ENCODE peak calls at places on chromosomes 5 and 9, in six cellular contexts. W is CD4-positive, CD25-positive, alpha-beta regulatory T cell; P is mesendoderm; Z is CD8-positive, alpha-beta T cell; Y is PC-3; I is iPS DF 6.9. H is an unnamed sample.

GRCh38 chr5:112636751-112637150 is 100.9 kb upstream of the APC start:
- DNase-seq in W (no peak), P (no peak), Z (no peak), Y (no peak), I (no peak), H (no peak)

GRCh38 chr9:112731971-112732370 is 14.1 kb upstream of the INIP start:
- DNase-seq in W (no peak), P (no peak), Z (no peak), Y (no peak), I (no peak), H (no peak)

GRCh38 chr5:102668220-102668930 is 86.7 kb upstream of the PAM start:
- DNase-seq in W (no peak), P (peak; percentile 34), Z (no peak), Y (peak; percentile 71), I (no peak), H (no peak)

GRCh38 chr5:37721447-37721871 is 118.4 kb downstream of the GDNF start:
- DNase-seq in W (no peak), P (no peak), Z (no peak), Y (no peak), I (no peak), H (no peak)

GRCh38 chr5:167511-167910 is 23.8 kb upstream of the LRRC14B start:
- DNase-seq in W (no peak), P (no peak), Z (no peak), Y (no peak), I (no peak), H (no peak)

GRCh38 chr5:132253008-132253441 is 4.5 kb upstream of the PDLIM4 start:
- DNase-seq in W (no peak), P (no peak), Z (no peak), Y (no peak), I (no peak), H (no peak)

GRCh38 chr5:74578356-74579044 is 62.0 kb downstream of the ENC1 start:
- DNase-seq in W (no peak), P (no peak), Z (no peak), Y (no peak), I (no peak), H (no peak)

GRCh38 chr9:31597977-31598376 is 786.5 kb upstream of the ACO1 start:
- DNase-seq in W (peak; percentile 45), P (peak; percentile 17), Z (no peak), Y (peak; percentile 48), I (no peak), H (no peak)

GRCh38 chr5:112183103-112183634 is 235.9 kb downstream of the EPB41L4A start:
- DNase-seq in W (no peak), P (peak; percentile 89), Z (no peak), Y (peak; percentile 23), I (no peak), H (no peak)

GRCh38 chr5:131206772-131207171 is 36.0 kb downstream of the LYRM7 start:
- DNase-seq in W (no peak), P (peak; percentile 32), Z (no peak), Y (no peak), I (no peak), H (no peak)

GRCh38 chr5:149828161-149829011 is 98.3 kb downstream of the PPARGC1B start:
- DNase-seq in W (peak; percentile 72), P (peak; percentile 98), Z (peak; percentile 65), Y (peak; percentile 97), I (peak; percentile 84), H (peak; percentile 80)

GRCh38 chr5:62112689-62113220 is 193.3 kb upstream of the KIF2A start:
- DNase-seq in W (no peak), P (no peak), Z (no peak), Y (no peak), I (no peak), H (no peak)

GRCh38 chr9:135138078-135138855 is 50.8 kb downstream of the OLFM1 start:
- DNase-seq in W (no peak), P (peak; percentile 27), Z (no peak), Y (no peak), I (no peak), H (no peak)

GRCh38 chr5:15391648-15392392 is 108.2 kb upstream of the FBXL7 start:
- DNase-seq in W (no peak), P (peak; percentile 17), Z (no peak), Y (no peak), I (no peak), H (no peak)

GRCh38 chr9:130243015-130243881 is 22.3 kb upstream of the HMCN2 start:
- DNase-seq in W (peak; percentile 81), P (peak; percentile 93), Z (peak; percentile 61), Y (peak; percentile 65), I (no peak), H (peak; percentile 71)

GRCh38 chr9:77952641-77953341 is 78.8 kb downstream of the GNAQ start:
- DNase-seq in W (no peak), P (no peak), Z (no peak), Y (peak; percentile 39), I (no peak), H (no peak)

GRCh38 chr5:123303802-123304201 is 119.4 kb downstream of the CEP120 start:
- DNase-seq in W (no peak), P (peak; percentile 70), Z (no peak), Y (no peak), I (no peak), H (no peak)

GRCh38 chr9:97980918-97981827 is 2.0 kb upstream of the ANP32B start:
- DNase-seq in W (no peak), P (peak; percentile 19), Z (no peak), Y (no peak), I (no peak), H (peak; percentile 82)

GRCh38 chr5:138724470-138725146 is 28.6 kb upstream of the CTNNA1 start:
- DNase-seq in W (no peak), P (peak; percentile 72), Z (no peak), Y (no peak), I (no peak), H (no peak)

GRCh38 chr9:116318463-116319271 is 165.1 kb downstream of the PAPPA start:
- DNase-seq in W (no peak), P (peak; percentile 71), Z (no peak), Y (no peak), I (no peak), H (peak; percentile 11)

GRCh38 chr5:6708814-6709213 is 4.4 kb upstream of the TENT4A start:
- DNase-seq in W (no peak), P (no peak), Z (no peak), Y (no peak), I (no peak), H (no peak)

GRCh38 chr9:32671333-32671732 is 35.9 kb upstream of the TAF1L start:
- DNase-seq in W (no peak), P (peak; percentile 2), Z (no peak), Y (no peak), I (no peak), H (no peak)

GRCh38 chr5:154308457-154309360 is 118.2 kb downstream of the GALNT10 start:
- DNase-seq in W (no peak), P (no peak), Z (no peak), Y (peak; percentile 81), I (no peak), H (no peak)

GRCh38 chr9:129994947-129995346 is 48.0 kb downstream of the FNBP1 start:
- DNase-seq in W (no peak), P (no peak), Z (no peak), Y (no peak), I (no peak), H (no peak)

GRCh38 chr5:95842955-95843544 is 20.5 kb upstream of the GLRX start:
- DNase-seq in W (peak; percentile 49), P (peak; percentile 90), Z (peak; percentile 30), Y (peak; percentile 62), I (no peak), H (no peak)

GRCh38 chr9:94864862-94865435 is 138.4 kb downstream of the AOPEP start:
- DNase-seq in W (no peak), P (no peak), Z (no peak), Y (no peak), I (no peak), H (no peak)
- H3K4me1 ChIP-seq in W (peaks cover 30% of the 10 kb centered on the region), P (peaks cover 5% of the 10 kb centered on the region), Z (peaks cover 34% of the 10 kb centered on the region), Y (peaks cover 57% of the 10 kb centered on the region), I (no peaks in the 10 kb centered on the region), H (peaks cover 42% of the 10 kb centered on the region)

GRCh38 chr5:107469064-107469463 is 201.7 kb downstream of the EFNA5 start:
- DNase-seq in W (no peak), P (no peak), Z (no peak), Y (no peak), I (no peak), H (no peak)

GRCh38 chr5:107468286-107468685 is 202.5 kb downstream of the EFNA5 start:
- DNase-seq in W (no peak), P (no peak), Z (no peak), Y (no peak), I (no peak), H (no peak)

GRCh38 chr5:107469485-107469884 is 201.3 kb downstream of the EFNA5 start:
- DNase-seq in W (no peak), P (no peak), Z (no peak), Y (peak; percentile 86), I (no peak), H (no peak)

GRCh38 chr5:107466233-107466769 is 204.4 kb downstream of the EFNA5 start:
- DNase-seq in W (no peak), P (peak; percentile 85), Z (no peak), Y (peak; percentile 85), I (no peak), H (peak; percentile 59)

GRCh38 chr5:107467137-107467932 is 203.4 kb downstream of the EFNA5 start:
- DNase-seq in W (no peak), P (peak; percentile 80), Z (no peak), Y (no peak), I (no peak), H (no peak)
- H3K4me1 ChIP-seq in W (no peaks in the 10 kb centered on the region), P (peaks cover 16% of the 10 kb centered on the region), Z (peaks cover 3% of the 10 kb centered on the region), Y (peaks cover 66% of the 10 kb centered on the region), I (peaks cover 10% of the 10 kb centered on the region), H (peaks cover 68% of the 10 kb centered on the region)

DNA sequence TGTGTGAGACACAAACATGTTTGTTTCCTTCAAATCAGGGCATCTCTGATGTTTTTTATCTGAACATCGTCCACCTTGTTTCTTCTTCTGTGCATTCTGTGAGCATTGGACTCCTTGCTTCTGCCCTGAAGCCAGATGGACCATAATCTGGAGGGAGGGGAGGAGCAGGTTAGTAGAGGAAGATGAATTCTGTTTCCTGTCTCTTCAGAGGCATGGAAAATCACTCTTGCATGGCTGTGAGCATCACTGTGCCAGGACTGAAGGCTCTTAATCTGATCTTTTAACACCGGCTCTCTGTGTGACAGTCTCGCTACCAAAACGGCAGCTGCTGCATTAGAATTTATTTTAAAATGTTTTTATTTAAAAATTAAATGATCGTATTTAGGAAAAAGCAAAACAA is 43.3 kb downstream of the TLE4 start:
- DNase-seq in W (no peak), P (no peak), Z (no peak), Y (no peak), I (no peak), H (no peak)
- H3K4me1 ChIP-seq in W (no peaks in the 10 kb centered on the region), P (peaks cover 5% of the 10 kb centered on the region), Z (peaks cover 6% of the 10 kb centered on the region), Y (peaks cover 6% of the 10 kb centered on the region), I (peaks cover 7% of the 10 kb centered on the region), H (peaks cover 12% of the 10 kb centered on the region)

GRCh38 chr5:34715711-34716110 is 59.6 kb downstream of the RAI14 start:
- DNase-seq in W (no peak), P (no peak), Z (no peak), Y (peak; percentile 58), I (no peak), H (no peak)

GRCh38 chr5:34716986-34717385 is 60.9 kb downstream of the RAI14 start:
- DNase-seq in W (no peak), P (no peak), Z (no peak), Y (peak; percentile 77), I (no peak), H (no peak)

GRCh38 chr5:34719029-34719428 is 62.9 kb downstream of the RAI14 start:
- DNase-seq in W (no peak), P (no peak), Z (no peak), Y (no peak), I (no peak), H (no peak)

GRCh38 chr5:34717426-34718327 is 61.5 kb downstream of the RAI14 start:
- DNase-seq in W (no peak), P (peak; percentile 98), Z (no peak), Y (peak; percentile 97), I (peak; percentile 25), H (no peak)

GRCh38 chr5:34718516-34718915 is 62.4 kb downstream of the RAI14 start:
- DNase-seq in W (no peak), P (no peak), Z (no peak), Y (peak; percentile 23), I (no peak), H (no peak)
- H3K4me1 ChIP-seq in W (no peaks in the 10 kb centered on the region), P (peaks cover 10% of the 10 kb centered on the region), Z (no peaks in the 10 kb centered on the region), Y (peaks cover 51% of the 10 kb centered on the region), I (peaks cover 8% of the 10 kb centered on the region), H (no peaks in the 10 kb centered on the region)

H was measured in HAP-1.